ENCODE peak calls at places on chromosomes 1 and 21, in four cellular contexts. W, K, O and U are unnamed samples.

GRCh38 chr1:160954158-160955104 is at the start of gene ITLN2:
- DNase-seq in K (peak), W (peak), O (peak), U (peak)

GRCh38 chr1:51215169-51215568 is 20.9 kb upstream of the RNF11 start:
- DNase-seq in K (no peak), W (no peak), O (no peak), U (no peak)

GRCh38 chr1:153288634-153289275 is 24.0 kb downstream of the PGLYRP3 start:
- DNase-seq in K (no peak), W (peak), O (no peak), U (peak)

GRCh38 chr1:241212624-241213023 is 144.4 kb downstream of the RGS7 start:
- DNase-seq in W (no peak), O (no peak), K (no peak), U (no peak)

GRCh38 chr1:78279051-78279450 is 211.7 kb upstream of the PTGFR start:
- DNase-seq in K (no peak), W (no peak), O (no peak), U (no peak)

GRCh38 chr1:76500111-76500510 is 367.2 kb upstream of the ST6GALNAC5 start:
- DNase-seq in K (no peak), O (no peak), W (no peak), U (no peak)

GRCh38 chr21:14523234-14523633 is 22.9 kb downstream of the SAMSN1 start:
- DNase-seq in K (no peak), W (no peak), O (no peak), U (no peak)

GRCh38 chr1:236515443-236515958 is 8.3 kb upstream of the LGALS8 start:
- DNase-seq in W (no peak), K (peak), O (no peak), U (no peak)

GRCh38 chr1:51000651-51001050 is 30.6 kb downstream of the CDKN2C start:
- DNase-seq in O (no peak), W (no peak), K (no peak), U (no peak)

GRCh38 chr1:46558141-46558963 is 6.9 kb upstream of the KNCN start:
- DNase-seq in W (no peak), K (no peak), O (no peak), U (no peak)

GRCh38 chr1:34781071-34781843 is at the start of gene GJB3:
- DNase-seq in O (no peak), W (peak), K (no peak), U (peak)

GRCh38 chr1:75503221-75503974 is 107.5 kb downstream of the SLC44A5 start:
- DNase-seq in O (no peak), W (no peak), K (no peak), U (no peak)

GRCh38 chr1:186782791-186783190 is 46.0 kb upstream of the PLA2G4A start:
- DNase-seq in W (no peak), K (no peak), O (no peak), U (no peak)

GRCh38 chr1:13965770-13966398 is 265.9 kb downstream of the PRDM2 start:
- DNase-seq in W (peak), O (no peak), K (peak), U (peak)

GRCh38 chr1:56877973-56878372 is 23.4 kb downstream of the C8A start:
- DNase-seq in W (no peak), O (no peak), K (no peak), U (no peak)

GRCh38 chr1:212498243-212498642 is 65.5 kb downstream of the NENF start:
- DNase-seq in K (no peak), W (no peak), O (no peak), U (no peak)

GRCh38 chr1:10754571-10755329 is 41.7 kb downstream of the CASZ1 start:
- DNase-seq in W (no peak), K (no peak), O (no peak), U (no peak)

GRCh38 chr1:23169727-23170335 is 1.2 kb upstream of the LUZP1 start:
- DNase-seq in W (no peak), K (peak), O (no peak), U (no peak)

GRCh38 chr1:10252508-10252907 is 42.1 kb downstream of the KIF1B start:
- DNase-seq in O (no peak), K (peak), W (no peak), U (no peak)

GRCh38 chr1:75614455-75615379 is 3.8 kb upstream of the SLC44A5 start:
- DNase-seq in K (peak), O (no peak), W (peak), U (peak)

GRCh38 chr21:45680215-45680614 is 36.7 kb downstream of the PCBP3 start:
- DNase-seq in O (no peak), K (no peak), W (no peak), U (no peak)

GRCh38 chr1:66415830-66416229 is 118.1 kb upstream of the SGIP1 start:
- DNase-seq in W (no peak), O (no peak), K (no peak), U (no peak)

GRCh38 chr1:100463809-100464424 is 74.0 kb upstream of the GPR88 start:
- DNase-seq in K (peak), O (no peak), W (peak), U (peak)

GRCh38 chr1:15803380-15803779 is 4.1 kb downstream of the UQCRHL start:
- DNase-seq in K (peak), O (no peak), W (no peak), U (peak)

GRCh38 chr1:162632234-162632666 is at the start of gene DDR2:
- DNase-seq in O (no peak), K (no peak), W (no peak), U (peak)

GRCh38 chr1:205775717-205776056 is 405 bp upstream of the RAB29 start:
- DNase-seq in K (no peak), O (no peak), W (no peak), U (no peak)

GRCh38 chr1:19469004-19469403 is 16.3 kb downstream of the CAPZB start:
- DNase-seq in O (no peak), K (no peak), W (no peak), U (no peak)

GRCh38 chr1:222043444-222044292 is 301.8 kb upstream of the DUSP10 start:
- DNase-seq in W (no peak), K (no peak), O (no peak), U (peak)

GRCh38 chr1:33296082-33296458 is 24.8 kb downstream of the A3GALT2 start:
- DNase-seq in W (no peak), K (no peak), O (no peak), U (no peak)

GRCh38 chr1:14020006-14020405 is 320.0 kb downstream of the PRDM2 start:
- DNase-seq in K (no peak), W (no peak), O (no peak), U (no peak)

GRCh38 chr1:235954306-235955283 is 87.9 kb upstream of the LYST start:
- DNase-seq in W (no peak), O (peak), K (peak), U (no peak)

GRCh38 chr1:5901841-5902240 is 90.4 kb downstream of the NPHP4 start:
- DNase-seq in W (no peak), O (no peak), K (no peak), U (no peak)

DNA sequence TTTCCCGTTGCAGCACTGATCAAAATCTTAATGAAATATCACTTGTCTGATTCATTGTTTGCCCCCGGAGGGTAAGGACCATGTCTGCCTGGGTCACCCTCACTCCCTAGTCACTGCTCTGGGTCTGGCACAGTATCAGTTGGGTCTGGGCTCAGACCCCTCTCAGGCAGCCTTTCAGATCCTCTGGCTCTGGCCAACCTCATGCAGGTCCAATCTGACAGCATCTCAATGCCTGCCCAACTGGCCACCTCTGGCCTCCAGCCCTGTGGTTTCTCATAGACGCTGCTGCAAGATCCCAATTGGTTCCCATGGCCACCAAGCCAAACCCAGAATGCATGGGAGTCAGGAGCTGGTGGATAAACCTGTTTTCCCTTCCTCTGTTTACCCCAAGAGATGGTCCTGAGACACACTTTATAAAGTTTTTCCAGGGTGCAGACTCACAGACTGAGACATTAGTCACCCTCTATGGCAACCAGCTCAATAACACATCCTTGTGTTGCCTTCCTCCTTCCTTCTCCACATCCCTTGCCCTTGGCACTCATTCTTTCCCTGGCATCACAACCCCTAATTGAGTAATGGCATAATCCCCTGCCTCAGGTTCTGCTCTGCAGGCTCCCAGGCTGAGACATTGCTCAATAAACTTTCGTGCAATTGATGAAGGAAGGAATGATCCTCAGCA is 199.2 kb downstream of the GRIK3 start:
- DNase-seq in K (no peak), O (no peak), W (no peak), U (peak)
- TF ChIP-seq RFX5 in K (no peak), O (no peak), W (no peak), U (no peak)

GRCh38 chr21:42056996-42057689 is 14.0 kb upstream of the UMODL1 start:
- DNase-seq in W (no peak), K (no peak), O (no peak), U (no peak)
- TF ChIP-seq PBX3 in W (no peak), K (no peak), O (no peak), U (no peak)

GRCh38 chr1:156752843-156753486 is 1.5 kb upstream of the HDGF start:
- DNase-seq in O (no peak), W (no peak), K (peak), U (no peak)
- TF ChIP-seq RFX5 in O (no peak), W (no peak), K (no peak), U (no peak)

GRCh38 chr1:119632836-119633235 is 15.2 kb downstream of the ZNF697 start:
- DNase-seq in K (no peak), W (no peak), O (no peak), U (no peak)

GRCh38 chr1:119631433-119632102 is 16.5 kb downstream of the ZNF697 start:
- DNase-seq in W (no peak), K (peak), O (no peak), U (peak)

GRCh38 chr1:119631086-119631432 is 17.0 kb downstream of the ZNF697 start:
- DNase-seq in O (no peak), K (no peak), W (no peak), U (no peak)

GRCh38 chr1:119633575-119634325 is 14.3 kb downstream of the ZNF697 start:
- DNase-seq in K (no peak), O (no peak), W (no peak), U (no peak)

DNA sequence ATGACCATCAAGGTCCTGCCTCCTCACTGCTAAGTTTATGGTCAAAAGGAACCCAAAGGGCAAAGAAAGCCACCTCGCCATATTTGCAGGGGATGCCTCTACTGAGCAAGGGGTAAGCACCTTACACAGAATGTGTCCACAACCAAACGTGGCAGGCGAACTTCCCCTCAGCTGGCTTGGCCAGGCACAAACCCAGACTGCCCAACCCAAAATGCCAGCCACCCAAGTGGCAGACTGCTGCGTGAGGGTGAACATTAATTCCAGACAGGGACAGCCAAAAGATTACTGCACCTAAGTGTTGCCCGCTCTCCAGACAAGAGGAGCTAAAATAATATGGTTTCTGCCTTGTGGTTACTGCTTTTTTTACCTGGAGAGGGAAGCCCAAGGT is 16.0 kb downstream of the ZNF697 start:
- DNase-seq in K (no peak), W (no peak), O (no peak), U (no peak)
- TF ChIP-seq PBX3 in K (no peak), W (no peak), O (no peak), U (no peak)

GRCh38 chr1:234400773-234401172 is 27.5 kb downstream of the COA6 start:
- DNase-seq in K (no peak), O (peak), W (no peak), U (no peak)
- TF ChIP-seq RFX5 in K (no peak), O (no peak), W (no peak), U (no peak)

GRCh38 chr1:242535986-242536385 is 11.5 kb upstream of the PLD5 start:
- DNase-seq in W (no peak), K (no peak), O (no peak), U (no peak)

GRCh38 chr1:242530761-242531160 is 6.3 kb upstream of the PLD5 start:
- DNase-seq in W (no peak), O (no peak), K (no peak), U (no peak)

DNA sequence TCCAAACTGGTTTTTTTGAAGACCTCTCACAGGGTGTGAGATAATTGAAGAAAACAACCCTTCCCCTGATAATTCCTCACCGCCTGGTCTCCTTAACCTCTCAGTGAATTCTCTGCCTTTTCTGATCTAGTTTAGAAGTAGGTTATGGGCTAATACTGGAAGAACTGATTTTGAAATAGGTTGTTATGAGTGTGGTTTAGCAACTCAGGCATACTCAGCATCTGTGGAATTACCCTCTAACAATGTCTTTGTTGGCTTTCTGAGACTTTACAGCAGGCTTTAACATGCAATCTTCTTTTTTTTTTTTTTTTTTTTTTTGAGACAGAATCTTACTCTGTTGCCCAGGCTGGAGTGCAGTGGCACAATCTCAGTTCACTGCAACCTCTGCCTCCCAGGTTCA is 10.3 kb upstream of the PLD5 start:
- DNase-seq in O (no peak), W (no peak), K (no peak), U (no peak)
- TF ChIP-seq PBX3 in O (no peak), W (no peak), K (no peak), U (no peak)

DNA sequence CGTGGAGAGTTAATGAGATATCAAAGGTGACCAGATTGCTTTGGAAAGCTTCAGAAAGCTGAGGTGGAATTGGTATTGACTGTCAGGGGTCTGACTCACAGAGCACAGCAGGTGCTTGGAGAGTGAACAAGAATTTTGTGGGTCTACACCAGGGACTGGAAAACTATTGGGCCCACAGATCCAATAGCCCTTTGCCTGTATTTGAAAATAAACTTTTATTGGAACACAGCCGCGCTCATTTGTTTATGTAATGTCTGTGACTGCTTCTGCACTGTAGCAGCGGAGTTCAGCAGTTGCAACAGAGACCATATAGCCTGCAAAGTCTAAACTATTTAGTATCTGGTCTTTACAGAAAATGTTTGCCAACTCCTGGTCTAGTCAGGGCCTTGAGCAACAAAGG is 315.6 kb downstream of the NFIA start:
- DNase-seq in O (no peak), W (no peak), K (no peak), U (no peak)
- TF ChIP-seq RFX5 in O (no peak), W (no peak), K (no peak), U (no peak)

GRCh38 chr21:26581818-26582217 is 8.7 kb upstream of the CYYR1 start:
- DNase-seq in K (no peak), W (no peak), O (no peak), U (no peak)

GRCh38 chr21:26583737-26584136 is 10.7 kb upstream of the CYYR1 start:
- DNase-seq in O (no peak), K (no peak), W (no peak), U (no peak)

GRCh38 chr21:26591543-26591942 is 18.5 kb upstream of the CYYR1 start:
- DNase-seq in O (no peak), W (no peak), K (no peak), U (no peak)

GRCh38 chr21:26587621-26588260 is 14.7 kb upstream of the CYYR1 start:
- DNase-seq in O (no peak), W (peak), K (no peak), U (peak)
- TF ChIP-seq PBX3 in O (no peak), W (no peak), K (no peak), U (peak)

DNA sequence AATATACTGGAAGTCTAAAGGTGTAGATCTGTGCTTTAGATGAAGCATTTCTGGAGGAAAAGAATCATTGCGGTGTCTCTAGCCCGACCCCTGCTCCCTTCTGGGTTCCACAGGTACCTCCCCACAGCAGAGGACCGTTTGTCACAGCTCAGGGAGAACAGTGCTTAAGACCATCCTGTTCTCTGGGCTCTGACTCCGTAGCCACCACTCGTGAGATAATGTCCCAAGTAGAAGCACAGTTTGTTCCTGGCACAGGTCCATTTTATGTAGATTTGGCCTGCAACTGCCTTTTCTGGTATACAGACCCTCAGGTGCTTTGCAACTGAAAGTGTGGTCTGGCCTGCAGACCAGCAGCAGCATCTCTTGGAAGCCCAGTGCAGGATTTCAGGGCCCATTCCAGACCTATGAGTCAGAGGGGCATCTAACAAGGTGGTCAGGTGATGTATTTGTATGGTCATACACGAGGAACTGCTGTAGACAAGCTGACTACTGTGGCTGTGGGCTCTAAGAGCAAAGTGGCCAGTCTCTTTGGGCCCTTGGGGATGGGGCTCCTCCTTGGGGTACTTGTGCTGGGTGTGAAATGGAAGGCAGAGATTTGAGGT is 28.3 kb upstream of the TMEM125 start:
- DNase-seq in W (no peak), O (no peak), K (peak), U (no peak)
- TF ChIP-seq RFX5 in W (no peak), O (no peak), K (no peak), U (no peak)